ENCODE peak calls at places on chromosomes 1 and 21, in five cellular contexts. T is esophagus squamous epithelium, F is GM23338, A is HT1080, D is SHP77 treated with DMSO at 0.1 percent for 48 hours. E is an unnamed sample.

GRCh38 chr1:3067301-3067670 is 1.7 kb upstream of the PRDM16 start:
- DNase-seq in T (no peak), F (peak), A (no peak), D (no peak), E (no peak)

GRCh38 chr1:234533034-234533571 is 54.1 kb upstream of the TARBP1 start:
- DNase-seq in T (no peak), F (no peak), A (peak), D (no peak), E (peak)

GRCh38 chr1:80248886-80249285 is 1242.4 kb upstream of the ADGRL4 start:
- DNase-seq in T (no peak), F (no peak), A (peak), D (no peak), E (peak)

GRCh38 chr1:100757946-100758345 is 38.4 kb downstream of the VCAM1 start:
- DNase-seq in T (no peak), F (no peak), A (no peak), D (no peak), E (no peak)

GRCh38 chr1:43757343-43758053 is 50.2 kb downstream of the ST3GAL3 start:
- DNase-seq in T (no peak), F (no peak), A (no peak), D (no peak), E (no peak)

GRCh38 chr1:35640380-35641232 is 720 bp downstream of the PSMB2 start:
- DNase-seq in T (no peak), F (peak), A (no peak), D (no peak), E (no peak)

GRCh38 chr1:29240400-29240837 is 4.1 kb downstream of the PTPRU start:
- DNase-seq in T (no peak), F (peak), A (no peak), D (peak), E (no peak)

GRCh38 chr1:103561612-103562395 is 9.6 kb upstream of the AMY2B start:
- DNase-seq in T (no peak), F (no peak), A (no peak), D (no peak), E (no peak)

GRCh38 chr1:110483308-110483685 is 32.3 kb downstream of the PROK1 start:
- DNase-seq in T (no peak), F (no peak), A (no peak), D (no peak), E (no peak)

GRCh38 chr1:177998696-177999631 is 29.1 kb upstream of the SEC16B start:
- DNase-seq in T (no peak), F (no peak), A (no peak), D (no peak), E (no peak)

GRCh38 chr1:97105531-97105930 is 383.9 kb downstream of the PTBP2 start:
- DNase-seq in T (no peak), F (no peak), A (no peak), D (no peak), E (no peak)

GRCh38 chr1:1573843-1574720 is 581 bp downstream of the SSU72 start:
- DNase-seq in T (no peak), F (peak), A (peak), D (peak), E (peak)

GRCh38 chr1:34199927-34200326 is 23.2 kb downstream of the C1orf94 start:
- DNase-seq in T (no peak), F (no peak), A (peak), D (no peak), E (peak)

GRCh38 chr1:164560504-164560903 is 1.5 kb downstream of the PBX1 start:
- DNase-seq in T (no peak), F (no peak), A (no peak), D (no peak), E (no peak)

GRCh38 chr1:38839363-38839762 is 20.2 kb downstream of the RRAGC start:
- DNase-seq in T (no peak), F (no peak), A (no peak), D (no peak), E (no peak)

GRCh38 chr1:36458910-36459309 is 5.3 kb downstream of the MRPS15 start:
- DNase-seq in T (no peak), F (no peak), A (no peak), D (no peak), E (no peak)

GRCh38 chr1:234980657-234981396 is 147.8 kb downstream of the TOMM20 start:
- DNase-seq in T (peak), F (no peak), A (peak), D (no peak), E (peak)

GRCh38 chr1:109718495-109718894 is 6.4 kb downstream of the GSTM5 start:
- DNase-seq in T (no peak), F (no peak), A (peak), D (no peak), E (peak)

GRCh38 chr1:99943238-99943794 is 26.5 kb upstream of the SLC35A3 start:
- DNase-seq in T (no peak), F (no peak), A (peak), D (peak), E (peak)

GRCh38 chr1:176517484-176517883 is 54.5 kb downstream of the PAPPA2 start:
- DNase-seq in T (no peak), F (no peak), A (peak), D (no peak), E (peak)

GRCh38 chr1:81801032-81801833 is 499 bp downstream of the ADGRL2 start:
- DNase-seq in T (no peak), F (peak), A (peak), D (peak), E (peak)

GRCh38 chr21:33754493-33754892 is 112.2 kb downstream of the ITSN1 start:
- DNase-seq in T (no peak), F (no peak), A (no peak), D (no peak), E (no peak)

GRCh38 chr1:235998812-235999211 is 66.1 kb downstream of the NID1 start:
- DNase-seq in T (no peak), F (no peak), A (peak), D (no peak), E (peak)

GRCh38 chr1:25774921-25775774 is 24.8 kb upstream of the SELENON start:
- DNase-seq in T (no peak), F (no peak), A (no peak), D (peak), E (no peak)

GRCh38 chr1:40439247-40439646 is 11.0 kb upstream of the ZFP69B start:
- DNase-seq in T (no peak), F (no peak), A (no peak), D (no peak), E (no peak)

GRCh38 chr21:15159382-15160020 is 94.7 kb upstream of the NRIP1 start:
- DNase-seq in T (no peak), F (no peak), A (no peak), D (no peak), E (peak)

GRCh38 chr21:27201197-27201596 is 234.3 kb upstream of the ADAMTS5 start:
- DNase-seq in T (no peak), F (no peak), A (peak), D (no peak), E (peak)

GRCh38 chr1:109762821-109763645 is 690 bp downstream of the EPS8L3 start:
- DNase-seq in T (no peak), F (no peak), A (peak), D (no peak), E (peak)

GRCh38 chr1:14959295-14959694 is 194.3 kb upstream of the TMEM51 start:
- DNase-seq in T (no peak), F (no peak), A (no peak), D (no peak), E (no peak)

GRCh38 chr1:3026581-3027511 is 5.6 kb downstream of the ACTRT2 start:
- DNase-seq in T (no peak), F (no peak), A (no peak), D (no peak), E (no peak)

GRCh38 chr1:172855841-172856382 is 194.8 kb downstream of the TNFSF18 start:
- DNase-seq in T (no peak), F (peak), A (no peak), D (no peak), E (no peak)

GRCh38 chr1:222618001-222618879 is at the start of gene MIA3:
- DNase-seq in T (peak), F (peak), A (no peak), D (peak), E (peak)

GRCh38 chr1:11507309-11507708 is 28.4 kb downstream of the DISP3 start:
- DNase-seq in T (no peak), F (no peak), A (no peak), D (no peak), E (no peak)

GRCh38 chr1:154478639-154479038 is 23.4 kb upstream of the TDRD10 start:
- DNase-seq in T (no peak), F (peak), A (peak), D (no peak), E (no peak)

GRCh38 chr1:28887835-28888682 is 26.3 kb upstream of the EPB41 start:
- DNase-seq in T (no peak), F (peak), A (no peak), D (no peak), E (no peak)

GRCh38 chr1:202283379-202283844 is 58.3 kb downstream of the UBE2T start:
- DNase-seq in T (no peak), F (no peak), A (peak), D (no peak), E (peak)

GRCh38 chr1:38541223-38541622 is 318.3 kb downstream of the RRAGC start:
- DNase-seq in T (no peak), F (no peak), A (no peak), D (no peak), E (peak)

GRCh38 chr1:178060789-178061556 is 32.9 kb upstream of the RASAL2 start:
- DNase-seq in T (no peak), F (peak), A (peak), D (no peak), E (peak)

GRCh38 chr1:57468661-57469523 is 45.0 kb upstream of the DAB1 start:
- DNase-seq in T (no peak), F (peak), A (no peak), D (no peak), E (peak)